ENCODE peak calls at places on chromosomes 16 and 17, in eight cellular contexts. One of them, this sample, is unnamed.

GRCh38 chr16:27347930-27348685 is 34.3 kb downstream of the IL4R start:
- DNase-seq in non-pigmented ciliary epithelial cell: no peak
- DNase-seq in stomach: no peak
- DNase-seq in CD4-positive, CD25-positive, alpha-beta regulatory T cell: no peak
- DNase-seq in activated T-cell treated with anti-CD3 and anti-CD28 coated beads for 1 hour: no peak
- DNase-seq in activated T-helper 1 cell treated with anti-CD3 and anti-CD28 coated beads, Interleukin-12 subunit alpha, Interleukin-12 subunit beta, Interleukin-2, Interleukin-4 antibody, amounts not matched to agents 30 ng/mL and 10 ng/mL and 1 ng/mL, durations not matched to agents 14 hours and 24 hours and 36 hours: no peak
- DNase-seq in prostate gland: no peak
- DNase-seq in dermis microvascular lymphatic vessel endothelial cell: no peak
- DNase-seq in this sample: no peak

GRCh38 chr16:1215574-1216295 is 9.3 kb downstream of the TPSG1 start:
- DNase-seq in activated T-helper 1 cell treated with anti-CD3 and anti-CD28 coated beads, Interleukin-12 subunit alpha, Interleukin-12 subunit beta, Interleukin-2, Interleukin-4 antibody, amounts not matched to agents 30 ng/mL and 10 ng/mL and 1 ng/mL, durations not matched to agents 14 hours and 24 hours and 36 hours: no peak
- DNase-seq in stomach: no peak
- DNase-seq in dermis microvascular lymphatic vessel endothelial cell: no peak
- DNase-seq in activated T-cell treated with anti-CD3 and anti-CD28 coated beads for 1 hour: no peak
- DNase-seq in prostate gland: no peak
- DNase-seq in CD4-positive, CD25-positive, alpha-beta regulatory T cell: no peak
- DNase-seq in non-pigmented ciliary epithelial cell: no peak
- DNase-seq in this sample: no peak

GRCh38 chr17:82927661-82928601 is 88.1 kb upstream of the ZNF750 start:
- DNase-seq in stomach: no peak
- DNase-seq in non-pigmented ciliary epithelial cell: no peak
- DNase-seq in activated T-cell treated with anti-CD3 and anti-CD28 coated beads for 1 hour: no peak
- DNase-seq in activated T-helper 1 cell treated with anti-CD3 and anti-CD28 coated beads, Interleukin-12 subunit alpha, Interleukin-12 subunit beta, Interleukin-2, Interleukin-4 antibody, amounts not matched to agents 30 ng/mL and 10 ng/mL and 1 ng/mL, durations not matched to agents 14 hours and 24 hours and 36 hours: no peak
- DNase-seq in CD4-positive, CD25-positive, alpha-beta regulatory T cell: no peak
- DNase-seq in prostate gland: no peak
- DNase-seq in dermis microvascular lymphatic vessel endothelial cell: no peak
- DNase-seq in this sample: no peak

GRCh38 chr17:81438688-81439087 is 43.4 kb downstream of the BAHCC1 start:
- DNase-seq in activated T-helper 1 cell treated with anti-CD3 and anti-CD28 coated beads, Interleukin-12 subunit alpha, Interleukin-12 subunit beta, Interleukin-2, Interleukin-4 antibody, amounts not matched to agents 30 ng/mL and 10 ng/mL and 1 ng/mL, durations not matched to agents 14 hours and 24 hours and 36 hours: no peak
- DNase-seq in prostate gland: no peak
- DNase-seq in non-pigmented ciliary epithelial cell: no peak
- DNase-seq in stomach: no peak
- DNase-seq in dermis microvascular lymphatic vessel endothelial cell: no peak
- DNase-seq in CD4-positive, CD25-positive, alpha-beta regulatory T cell: no peak
- DNase-seq in activated T-cell treated with anti-CD3 and anti-CD28 coated beads for 1 hour: no peak
- DNase-seq in this sample: no peak

GRCh38 chr16:19919142-19919541 is 34.5 kb upstream of the GPRC5B start:
- DNase-seq in non-pigmented ciliary epithelial cell: no peak
- DNase-seq in activated T-cell treated with anti-CD3 and anti-CD28 coated beads for 1 hour: no peak
- DNase-seq in activated T-helper 1 cell treated with anti-CD3 and anti-CD28 coated beads, Interleukin-12 subunit alpha, Interleukin-12 subunit beta, Interleukin-2, Interleukin-4 antibody, amounts not matched to agents 30 ng/mL and 10 ng/mL and 1 ng/mL, durations not matched to agents 14 hours and 24 hours and 36 hours: no peak
- DNase-seq in dermis microvascular lymphatic vessel endothelial cell: no peak
- DNase-seq in stomach: no peak
- DNase-seq in CD4-positive, CD25-positive, alpha-beta regulatory T cell: no peak
- DNase-seq in prostate gland: no peak
- DNase-seq in this sample: no peak

GRCh38 chr17:1200440-1200839 is 20.7 kb upstream of the ABR start:
- DNase-seq in prostate gland: no peak
- DNase-seq in non-pigmented ciliary epithelial cell: no peak
- DNase-seq in dermis microvascular lymphatic vessel endothelial cell: no peak
- DNase-seq in activated T-cell treated with anti-CD3 and anti-CD28 coated beads for 1 hour: no peak
- DNase-seq in CD4-positive, CD25-positive, alpha-beta regulatory T cell: no peak
- DNase-seq in activated T-helper 1 cell treated with anti-CD3 and anti-CD28 coated beads, Interleukin-12 subunit alpha, Interleukin-12 subunit beta, Interleukin-2, Interleukin-4 antibody, amounts not matched to agents 30 ng/mL and 10 ng/mL and 1 ng/mL, durations not matched to agents 14 hours and 24 hours and 36 hours: no peak
- DNase-seq in stomach: no peak
- DNase-seq in this sample: no peak

GRCh38 chr17:43550754-43551153 is 4.6 kb upstream of the ETV4 start:
- DNase-seq in activated T-cell treated with anti-CD3 and anti-CD28 coated beads for 1 hour: no peak
- DNase-seq in prostate gland: no peak
- DNase-seq in activated T-helper 1 cell treated with anti-CD3 and anti-CD28 coated beads, Interleukin-12 subunit alpha, Interleukin-12 subunit beta, Interleukin-2, Interleukin-4 antibody, amounts not matched to agents 30 ng/mL and 10 ng/mL and 1 ng/mL, durations not matched to agents 14 hours and 24 hours and 36 hours: no peak
- DNase-seq in CD4-positive, CD25-positive, alpha-beta regulatory T cell: no peak
- DNase-seq in dermis microvascular lymphatic vessel endothelial cell: no peak
- DNase-seq in non-pigmented ciliary epithelial cell: no peak
- DNase-seq in stomach: no peak
- DNase-seq in this sample: no peak

GRCh38 chr16:89297870-89298545 is 80.5 kb downstream of the ZNF778 start:
- DNase-seq in non-pigmented ciliary epithelial cell: no peak
- DNase-seq in prostate gland: no peak
- DNase-seq in CD4-positive, CD25-positive, alpha-beta regulatory T cell: no peak
- DNase-seq in stomach: no peak
- DNase-seq in activated T-helper 1 cell treated with anti-CD3 and anti-CD28 coated beads, Interleukin-12 subunit alpha, Interleukin-12 subunit beta, Interleukin-2, Interleukin-4 antibody, amounts not matched to agents 30 ng/mL and 10 ng/mL and 1 ng/mL, durations not matched to agents 14 hours and 24 hours and 36 hours: no peak
- DNase-seq in dermis microvascular lymphatic vessel endothelial cell: peak; percentile 45
- DNase-seq in activated T-cell treated with anti-CD3 and anti-CD28 coated beads for 1 hour: no peak
- DNase-seq in this sample: no peak

GRCh38 chr17:82599674-82600661 is 48.3 kb downstream of the WDR45B start:
- DNase-seq in activated T-cell treated with anti-CD3 and anti-CD28 coated beads for 1 hour: no peak
- DNase-seq in stomach: no peak
- DNase-seq in CD4-positive, CD25-positive, alpha-beta regulatory T cell: no peak
- DNase-seq in prostate gland: no peak
- DNase-seq in non-pigmented ciliary epithelial cell: no peak
- DNase-seq in activated T-helper 1 cell treated with anti-CD3 and anti-CD28 coated beads, Interleukin-12 subunit alpha, Interleukin-12 subunit beta, Interleukin-2, Interleukin-4 antibody, amounts not matched to agents 30 ng/mL and 10 ng/mL and 1 ng/mL, durations not matched to agents 14 hours and 24 hours and 36 hours: no peak
- DNase-seq in dermis microvascular lymphatic vessel endothelial cell: no peak
- DNase-seq in this sample: no peak

GRCh38 chr16:61677776-61678175 is 358.5 kb downstream of the CDH8 start:
- DNase-seq in stomach: no peak
- DNase-seq in CD4-positive, CD25-positive, alpha-beta regulatory T cell: no peak
- DNase-seq in prostate gland: no peak
- DNase-seq in activated T-helper 1 cell treated with anti-CD3 and anti-CD28 coated beads, Interleukin-12 subunit alpha, Interleukin-12 subunit beta, Interleukin-2, Interleukin-4 antibody, amounts not matched to agents 30 ng/mL and 10 ng/mL and 1 ng/mL, durations not matched to agents 14 hours and 24 hours and 36 hours: no peak
- DNase-seq in non-pigmented ciliary epithelial cell: no peak
- DNase-seq in activated T-cell treated with anti-CD3 and anti-CD28 coated beads for 1 hour: no peak
- DNase-seq in dermis microvascular lymphatic vessel endothelial cell: no peak
- DNase-seq in this sample: no peak

GRCh38 chr17:57927048-57927723 is 28.0 kb downstream of the CUEDC1 start:
- DNase-seq in activated T-cell treated with anti-CD3 and anti-CD28 coated beads for 1 hour: no peak
- DNase-seq in stomach: peak; percentile 53
- DNase-seq in non-pigmented ciliary epithelial cell: no peak
- DNase-seq in activated T-helper 1 cell treated with anti-CD3 and anti-CD28 coated beads, Interleukin-12 subunit alpha, Interleukin-12 subunit beta, Interleukin-2, Interleukin-4 antibody, amounts not matched to agents 30 ng/mL and 10 ng/mL and 1 ng/mL, durations not matched to agents 14 hours and 24 hours and 36 hours: no peak
- DNase-seq in prostate gland: peak; percentile 86
- DNase-seq in CD4-positive, CD25-positive, alpha-beta regulatory T cell: no peak
- DNase-seq in dermis microvascular lymphatic vessel endothelial cell: no peak
- DNase-seq in this sample: no peak

GRCh38 chr16:77807071-77807470 is 18.7 kb downstream of the VAT1L start:
- DNase-seq in dermis microvascular lymphatic vessel endothelial cell: no peak
- DNase-seq in stomach: no peak
- DNase-seq in non-pigmented ciliary epithelial cell: no peak
- DNase-seq in activated T-cell treated with anti-CD3 and anti-CD28 coated beads for 1 hour: no peak
- DNase-seq in prostate gland: no peak
- DNase-seq in activated T-helper 1 cell treated with anti-CD3 and anti-CD28 coated beads, Interleukin-12 subunit alpha, Interleukin-12 subunit beta, Interleukin-2, Interleukin-4 antibody, amounts not matched to agents 30 ng/mL and 10 ng/mL and 1 ng/mL, durations not matched to agents 14 hours and 24 hours and 36 hours: no peak
- DNase-seq in CD4-positive, CD25-positive, alpha-beta regulatory T cell: no peak
- DNase-seq in this sample: no peak

GRCh38 chr17:30324723-30325122 is 9.1 kb downstream of the TMIGD1 start:
- DNase-seq in activated T-helper 1 cell treated with anti-CD3 and anti-CD28 coated beads, Interleukin-12 subunit alpha, Interleukin-12 subunit beta, Interleukin-2, Interleukin-4 antibody, amounts not matched to agents 30 ng/mL and 10 ng/mL and 1 ng/mL, durations not matched to agents 14 hours and 24 hours and 36 hours: no peak
- DNase-seq in non-pigmented ciliary epithelial cell: no peak
- DNase-seq in dermis microvascular lymphatic vessel endothelial cell: no peak
- DNase-seq in activated T-cell treated with anti-CD3 and anti-CD28 coated beads for 1 hour: no peak
- DNase-seq in prostate gland: no peak
- DNase-seq in CD4-positive, CD25-positive, alpha-beta regulatory T cell: no peak
- DNase-seq in stomach: no peak
- DNase-seq in this sample: no peak

GRCh38 chr16:70576431-70577255 is 53.0 kb downstream of the SF3B3 start:
- DNase-seq in activated T-helper 1 cell treated with anti-CD3 and anti-CD28 coated beads, Interleukin-12 subunit alpha, Interleukin-12 subunit beta, Interleukin-2, Interleukin-4 antibody, amounts not matched to agents 30 ng/mL and 10 ng/mL and 1 ng/mL, durations not matched to agents 14 hours and 24 hours and 36 hours: no peak
- DNase-seq in activated T-cell treated with anti-CD3 and anti-CD28 coated beads for 1 hour: no peak
- DNase-seq in stomach: no peak
- DNase-seq in CD4-positive, CD25-positive, alpha-beta regulatory T cell: peak; percentile 10
- DNase-seq in prostate gland: no peak
- DNase-seq in dermis microvascular lymphatic vessel endothelial cell: peak; percentile 46
- DNase-seq in non-pigmented ciliary epithelial cell: peak; percentile 49
- DNase-seq in this sample: peak; percentile 51

GRCh38 chr16:8044796-8045195 is 545.5 kb downstream of the TMEM114 start:
- DNase-seq in CD4-positive, CD25-positive, alpha-beta regulatory T cell: no peak
- DNase-seq in stomach: no peak
- DNase-seq in non-pigmented ciliary epithelial cell: no peak
- DNase-seq in prostate gland: no peak
- DNase-seq in dermis microvascular lymphatic vessel endothelial cell: no peak
- DNase-seq in activated T-cell treated with anti-CD3 and anti-CD28 coated beads for 1 hour: no peak
- DNase-seq in activated T-helper 1 cell treated with anti-CD3 and anti-CD28 coated beads, Interleukin-12 subunit alpha, Interleukin-12 subunit beta, Interleukin-2, Interleukin-4 antibody, amounts not matched to agents 30 ng/mL and 10 ng/mL and 1 ng/mL, durations not matched to agents 14 hours and 24 hours and 36 hours: no peak
- DNase-seq in this sample: no peak

GRCh38 chr17:7137182-7137943 is 22.7 kb upstream of the ASGR2 start:
- DNase-seq in stomach: no peak
- DNase-seq in non-pigmented ciliary epithelial cell: no peak
- DNase-seq in activated T-helper 1 cell treated with anti-CD3 and anti-CD28 coated beads, Interleukin-12 subunit alpha, Interleukin-12 subunit beta, Interleukin-2, Interleukin-4 antibody, amounts not matched to agents 30 ng/mL and 10 ng/mL and 1 ng/mL, durations not matched to agents 14 hours and 24 hours and 36 hours: no peak
- DNase-seq in activated T-cell treated with anti-CD3 and anti-CD28 coated beads for 1 hour: no peak
- DNase-seq in CD4-positive, CD25-positive, alpha-beta regulatory T cell: no peak
- DNase-seq in dermis microvascular lymphatic vessel endothelial cell: no peak
- DNase-seq in prostate gland: no peak
- DNase-seq in this sample: no peak

GRCh38 chr17:4104506-4104905 is 38.3 kb downstream of the ZZEF1 start:
- DNase-seq in activated T-helper 1 cell treated with anti-CD3 and anti-CD28 coated beads, Interleukin-12 subunit alpha, Interleukin-12 subunit beta, Interleukin-2, Interleukin-4 antibody, amounts not matched to agents 30 ng/mL and 10 ng/mL and 1 ng/mL, durations not matched to agents 14 hours and 24 hours and 36 hours: no peak
- DNase-seq in activated T-cell treated with anti-CD3 and anti-CD28 coated beads for 1 hour: no peak
- DNase-seq in prostate gland: no peak
- DNase-seq in non-pigmented ciliary epithelial cell: no peak
- DNase-seq in CD4-positive, CD25-positive, alpha-beta regulatory T cell: no peak
- DNase-seq in dermis microvascular lymphatic vessel endothelial cell: no peak
- DNase-seq in stomach: no peak
- DNase-seq in this sample: no peak

GRCh38 chr17:3667366-3668278 is 756 bp downstream of the TAX1BP3 start:
- DNase-seq in CD4-positive, CD25-positive, alpha-beta regulatory T cell: peak; percentile 15
- DNase-seq in activated T-helper 1 cell treated with anti-CD3 and anti-CD28 coated beads, Interleukin-12 subunit alpha, Interleukin-12 subunit beta, Interleukin-2, Interleukin-4 antibody, amounts not matched to agents 30 ng/mL and 10 ng/mL and 1 ng/mL, durations not matched to agents 14 hours and 24 hours and 36 hours: peak; percentile 19
- DNase-seq in non-pigmented ciliary epithelial cell: peak; percentile 50
- DNase-seq in stomach: peak; percentile 91
- DNase-seq in activated T-cell treated with anti-CD3 and anti-CD28 coated beads for 1 hour: no peak
- DNase-seq in prostate gland: peak; percentile 82
- DNase-seq in dermis microvascular lymphatic vessel endothelial cell: peak; percentile 66
- DNase-seq in this sample: peak; percentile 96

GRCh38 chr16:68346892-68347480 is 36.2 kb downstream of the PRMT7 start:
- DNase-seq in stomach: no peak
- DNase-seq in activated T-helper 1 cell treated with anti-CD3 and anti-CD28 coated beads, Interleukin-12 subunit alpha, Interleukin-12 subunit beta, Interleukin-2, Interleukin-4 antibody, amounts not matched to agents 30 ng/mL and 10 ng/mL and 1 ng/mL, durations not matched to agents 14 hours and 24 hours and 36 hours: no peak
- DNase-seq in prostate gland: no peak
- DNase-seq in CD4-positive, CD25-positive, alpha-beta regulatory T cell: no peak
- DNase-seq in activated T-cell treated with anti-CD3 and anti-CD28 coated beads for 1 hour: no peak
- DNase-seq in dermis microvascular lymphatic vessel endothelial cell: no peak
- DNase-seq in non-pigmented ciliary epithelial cell: no peak
- DNase-seq in this sample: no peak

GRCh38 chr17:77374170-77374936 is 233.6 kb downstream of the SEC14L1 start:
- DNase-seq in CD4-positive, CD25-positive, alpha-beta regulatory T cell: peak; percentile 78
- DNase-seq in non-pigmented ciliary epithelial cell: no peak
- DNase-seq in activated T-cell treated with anti-CD3 and anti-CD28 coated beads for 1 hour: peak; percentile 60
- DNase-seq in stomach: peak; percentile 87
- DNase-seq in prostate gland: peak; percentile 67
- DNase-seq in activated T-helper 1 cell treated with anti-CD3 and anti-CD28 coated beads, Interleukin-12 subunit alpha, Interleukin-12 subunit beta, Interleukin-2, Interleukin-4 antibody, amounts not matched to agents 30 ng/mL and 10 ng/mL and 1 ng/mL, durations not matched to agents 14 hours and 24 hours and 36 hours: peak; percentile 73
- DNase-seq in dermis microvascular lymphatic vessel endothelial cell: peak; percentile 82
- DNase-seq in this sample: no peak

GRCh38 chr17:34673995-34674900 is 94.9 kb downstream of the TMEM132E start:
- DNase-seq in non-pigmented ciliary epithelial cell: no peak
- DNase-seq in dermis microvascular lymphatic vessel endothelial cell: no peak
- DNase-seq in activated T-helper 1 cell treated with anti-CD3 and anti-CD28 coated beads, Interleukin-12 subunit alpha, Interleukin-12 subunit beta, Interleukin-2, Interleukin-4 antibody, amounts not matched to agents 30 ng/mL and 10 ng/mL and 1 ng/mL, durations not matched to agents 14 hours and 24 hours and 36 hours: no peak
- DNase-seq in prostate gland: no peak
- DNase-seq in CD4-positive, CD25-positive, alpha-beta regulatory T cell: no peak
- DNase-seq in stomach: no peak
- DNase-seq in activated T-cell treated with anti-CD3 and anti-CD28 coated beads for 1 hour: no peak
- DNase-seq in this sample: no peak

GRCh38 chr16:86681440-86681838 is 103.1 kb downstream of the FOXL1 start:
- DNase-seq in prostate gland: no peak
- DNase-seq in non-pigmented ciliary epithelial cell: no peak
- DNase-seq in activated T-cell treated with anti-CD3 and anti-CD28 coated beads for 1 hour: no peak
- DNase-seq in stomach: no peak
- DNase-seq in dermis microvascular lymphatic vessel endothelial cell: no peak
- DNase-seq in CD4-positive, CD25-positive, alpha-beta regulatory T cell: no peak
- DNase-seq in activated T-helper 1 cell treated with anti-CD3 and anti-CD28 coated beads, Interleukin-12 subunit alpha, Interleukin-12 subunit beta, Interleukin-2, Interleukin-4 antibody, amounts not matched to agents 30 ng/mL and 10 ng/mL and 1 ng/mL, durations not matched to agents 14 hours and 24 hours and 36 hours: no peak
- DNase-seq in this sample: no peak